ENCODE peak calls at places on chromosomes 12 and 14, in four cellular contexts. One of them, this sample, is unnamed.

GRCh38 chr12:9367828-9368227 is 159.6 kb upstream of the PZP start:
- DNase-seq in NCI-H1694: no peak
- DNase-seq in CD8-positive, alpha-beta memory T cell: no peak
- DNase-seq in neural crest cell: no peak
- DNase-seq in this sample: no peak

GRCh38 chr14:24313912-24314311 is 2.6 kb downstream of the LTB4R start:
- DNase-seq in CD8-positive, alpha-beta memory T cell: no peak
- DNase-seq in NCI-H1694: no peak
- DNase-seq in neural crest cell: no peak
- DNase-seq in this sample: no peak

GRCh38 chr14:32201816-32202467 is at the start of gene RNU6-7:
- DNase-seq in NCI-H1694: peak
- DNase-seq in neural crest cell: no peak
- DNase-seq in CD8-positive, alpha-beta memory T cell: peak
- DNase-seq in this sample: peak

GRCh38 chr14:55436530-55436929 is 3.9 kb downstream of the TBPL2 start:
- DNase-seq in NCI-H1694: no peak
- DNase-seq in neural crest cell: no peak
- DNase-seq in CD8-positive, alpha-beta memory T cell: no peak
- DNase-seq in this sample: no peak

GRCh38 chr12:131432532-131433260 is 278.2 kb upstream of the SFSWAP start:
- DNase-seq in CD8-positive, alpha-beta memory T cell: no peak
- DNase-seq in neural crest cell: no peak
- DNase-seq in NCI-H1694: no peak
- DNase-seq in this sample: no peak

GRCh38 chr14:68884031-68885030 is 91.5 kb upstream of the ZFP36L1 start:
- DNase-seq in CD8-positive, alpha-beta memory T cell: no peak
- DNase-seq in NCI-H1694: peak
- DNase-seq in neural crest cell: no peak
- DNase-seq in this sample: no peak

GRCh38 chr12:20220339-20220738 is 148.0 kb upstream of the PDE3A start:
- DNase-seq in NCI-H1694: no peak
- DNase-seq in CD8-positive, alpha-beta memory T cell: no peak
- DNase-seq in neural crest cell: no peak
- DNase-seq in this sample: no peak

GRCh38 chr14:101602466-101602840 is 41.2 kb downstream of the DIO3 start:
- DNase-seq in CD8-positive, alpha-beta memory T cell: no peak
- DNase-seq in NCI-H1694: no peak
- DNase-seq in neural crest cell: no peak
- DNase-seq in this sample: no peak

GRCh38 chr14:89428556-89429196 is 11.6 kb upstream of the FOXN3 start:
- DNase-seq in NCI-H1694: peak
- DNase-seq in neural crest cell: no peak
- DNase-seq in CD8-positive, alpha-beta memory T cell: no peak
- DNase-seq in this sample: no peak

GRCh38 chr14:55221186-55221585 is 29.8 kb upstream of the DLGAP5 start:
- DNase-seq in neural crest cell: no peak
- DNase-seq in CD8-positive, alpha-beta memory T cell: no peak
- DNase-seq in NCI-H1694: no peak
- DNase-seq in this sample: no peak

GRCh38 chr14:69573205-69573840 is 1.3 kb downstream of the CCDC177 start:
- DNase-seq in CD8-positive, alpha-beta memory T cell: no peak
- DNase-seq in NCI-H1694: no peak
- DNase-seq in neural crest cell: no peak
- DNase-seq in this sample: no peak

GRCh38 chr12:13206560-13206897 is 10.0 kb downstream of the EMP1 start:
- DNase-seq in NCI-H1694: no peak
- DNase-seq in neural crest cell: no peak
- DNase-seq in CD8-positive, alpha-beta memory T cell: no peak
- DNase-seq in this sample: no peak

GRCh38 chr14:86777950-86778602 is 1214.9 kb downstream of the GALC start:
- DNase-seq in CD8-positive, alpha-beta memory T cell: no peak
- DNase-seq in neural crest cell: no peak
- DNase-seq in NCI-H1694: no peak
- DNase-seq in this sample: no peak

GRCh38 chr12:120902846-120903381 is 1.2 kb downstream of the SPPL3 start:
- DNase-seq in CD8-positive, alpha-beta memory T cell: peak
- DNase-seq in neural crest cell: no peak
- DNase-seq in NCI-H1694: no peak
- DNase-seq in this sample: no peak

GRCh38 chr12:70691018-70691672 is 53.9 kb upstream of the PTPRB start:
- DNase-seq in NCI-H1694: no peak
- DNase-seq in CD8-positive, alpha-beta memory T cell: no peak
- DNase-seq in neural crest cell: no peak
- DNase-seq in this sample: no peak

GRCh38 chr14:88421286-88421685 is 35.8 kb downstream of the SPATA7 start:
- DNase-seq in NCI-H1694: no peak
- DNase-seq in neural crest cell: no peak
- DNase-seq in CD8-positive, alpha-beta memory T cell: no peak
- DNase-seq in this sample: no peak

GRCh38 chr12:6635375-6635855 is 344 bp downstream of the LPAR5 start:
- DNase-seq in CD8-positive, alpha-beta memory T cell: peak
- DNase-seq in NCI-H1694: no peak
- DNase-seq in neural crest cell: no peak
- DNase-seq in this sample: peak

GRCh38 chr12:116561181-116561821 is 2.1 kb downstream of the MAP1LC3B2 start:
- DNase-seq in neural crest cell: no peak
- DNase-seq in CD8-positive, alpha-beta memory T cell: no peak
- DNase-seq in NCI-H1694: no peak
- DNase-seq in this sample: no peak

This sample was measured in activated T-helper 2 cell treated with anti-CD3 and anti-CD28 coated beads, Interferon-gamma antibody, Interleukin-2, Interleukin-4, amounts not matched to agents 10 μg/mL and 5 μg/mL and 100 μg/mL, durations not matched to agents 14 hours and 24 hours and 36 hours.